ENCODE peak calls at places on chromosomes 2 and 18, in eight cellular contexts. S is GM13977, I is skeletal muscle cell, L is non-pigmented ciliary epithelial cell, V is GM20000, H is head of caudate nucleus, F is fibroblast of the conjunctiva, B is C1 segment of cervical spinal cord. J is an unnamed sample.

GRCh38 chr2:95062247-95062646 is 36.7 kb downstream of the MAL start:
- DNase-seq in S (no peak), I (no peak), L (no peak), V (no peak), H (no peak), F (no peak), B (no peak), J (no peak)

GRCh38 chr18:26418225-26418624 is 130.1 kb downstream of the KCTD1 start:
- DNase-seq in S (no peak), I (no peak), L (no peak), V (no peak), H (no peak), F (no peak), B (no peak), J (no peak)

GRCh38 chr2:198116652-198117175 is 312.3 kb downstream of the PLCL1 start:
- DNase-seq in S (no peak), I (peak), L (no peak), V (no peak), H (no peak), F (no peak), B (no peak), J (no peak)

GRCh38 chr2:174023591-174024523 is 58.7 kb upstream of the SP3 start:
- DNase-seq in S (no peak), I (peak), L (peak), V (no peak), H (no peak), F (peak), B (no peak), J (peak)

GRCh38 chr2:27237341-27237945 is 20.3 kb downstream of the CAD start:
- DNase-seq in S (no peak), I (no peak), L (no peak), V (no peak), H (no peak), F (no peak), B (no peak), J (no peak)

GRCh38 chr2:174633621-174633927 is 36.0 kb upstream of the WIPF1 start:
- DNase-seq in S (no peak), I (no peak), L (no peak), V (no peak), H (no peak), F (no peak), B (no peak), J (no peak)

GRCh38 chr2:84373866-84374265 is 85.2 kb downstream of the SUCLG1 start:
- DNase-seq in S (no peak), I (no peak), L (no peak), V (no peak), H (no peak), F (no peak), B (no peak), J (no peak)

GRCh38 chr2:121092095-121092494 is 192.9 kb downstream of the TFCP2L1 start:
- DNase-seq in S (no peak), I (no peak), L (no peak), V (no peak), H (no peak), F (no peak), B (no peak), J (no peak)

GRCh38 chr2:136393515-136393914 is 275.6 kb upstream of the CXCR4 start:
- DNase-seq in S (no peak), I (no peak), L (no peak), V (no peak), H (no peak), F (no peak), B (no peak), J (no peak)

GRCh38 chr2:205965707-205966106 is 120.3 kb downstream of the INO80D start:
- DNase-seq in S (no peak), I (no peak), L (no peak), V (no peak), H (no peak), F (no peak), B (no peak), J (no peak)

GRCh38 chr18:77088977-77089795 is 43.4 kb downstream of the MBP start:
- DNase-seq in S (no peak), I (no peak), L (no peak), V (no peak), H (no peak), F (no peak), B (no peak), J (no peak)

GRCh38 chr2:184031402-184032147 is 566.8 kb upstream of the ZNF804A start:
- DNase-seq in S (no peak), I (no peak), L (no peak), V (no peak), H (no peak), F (no peak), B (no peak), J (no peak)

GRCh38 chr2:128801581-128801980 is 482.9 kb upstream of the HS6ST1 start:
- DNase-seq in S (no peak), I (no peak), L (no peak), V (no peak), H (no peak), F (no peak), B (no peak), J (no peak)

GRCh38 chr2:36059684-36060083 is 295.9 kb upstream of the CRIM1 start:
- DNase-seq in S (peak), I (no peak), L (no peak), V (peak), H (no peak), F (no peak), B (no peak), J (peak)

GRCh38 chr2:79713131-79713785 is 200.4 kb downstream of the CTNNA2 start:
- DNase-seq in S (no peak), I (no peak), L (no peak), V (no peak), H (no peak), F (no peak), B (no peak), J (no peak)

GRCh38 chr2:143742631-143743030 is 613.4 kb downstream of the ARHGAP15 start:
- DNase-seq in S (no peak), I (no peak), L (no peak), V (no peak), H (no peak), F (no peak), B (no peak), J (no peak)

GRCh38 chr2:165634855-165635254 is 159.2 kb downstream of the GALNT3 start:
- DNase-seq in S (no peak), I (peak), L (no peak), V (no peak), H (peak), F (peak), B (peak), J (no peak)

GRCh38 chr2:236001854-236002253 is 166.3 kb downstream of the GBX2 start:
- DNase-seq in S (no peak), I (no peak), L (no peak), V (no peak), H (no peak), F (no peak), B (no peak), J (no peak)